ENCODE peak calls at places on chromosomes 16 and 17, in nine cellular contexts. One of them, this sample, is unnamed.

GRCh38 chr16:31149894-31150890 is at the start of gene PRSS36:
- DNase-seq in GM10248: no peak
- DNase-seq in effector CD4-positive, alpha-beta T cell: no peak
- DNase-seq in ELR: no peak
- DNase-seq in ascending aorta: no peak
- DNase-seq in HEK293T: no peak
- DNase-seq in activated T-helper 1 cell treated with Interleukin-2 at 50 U/mL for 16 hours: no peak
- DNase-seq in AG09319: no peak
- DNase-seq in NCI-H1930: no peak
- DNase-seq in this sample: no peak

GRCh38 chr17:77899494-77899893 is 59.0 kb upstream of the TNRC6C start:
- DNase-seq in ascending aorta: no peak
- DNase-seq in effector CD4-positive, alpha-beta T cell: no peak
- DNase-seq in activated T-helper 1 cell treated with Interleukin-2 at 50 U/mL for 16 hours: no peak
- DNase-seq in GM10248: no peak
- DNase-seq in HEK293T: no peak
- DNase-seq in NCI-H1930: no peak
- DNase-seq in AG09319: no peak
- DNase-seq in ELR: no peak
- DNase-seq in this sample: no peak

GRCh38 chr17:71438631-71439146 is 682.1 kb upstream of the SOX9 start:
- DNase-seq in effector CD4-positive, alpha-beta T cell: no peak
- DNase-seq in GM10248: no peak
- DNase-seq in ascending aorta: no peak
- DNase-seq in NCI-H1930: no peak
- DNase-seq in ELR: peak
- DNase-seq in HEK293T: peak
- DNase-seq in AG09319: peak
- DNase-seq in activated T-helper 1 cell treated with Interleukin-2 at 50 U/mL for 16 hours: no peak
- DNase-seq in this sample: no peak

GRCh38 chr16:52545544-52546262 is 1.2 kb downstream of the TOX3 start:
- DNase-seq in ELR: no peak
- DNase-seq in HEK293T: no peak
- DNase-seq in effector CD4-positive, alpha-beta T cell: no peak
- DNase-seq in NCI-H1930: no peak
- DNase-seq in activated T-helper 1 cell treated with Interleukin-2 at 50 U/mL for 16 hours: no peak
- DNase-seq in AG09319: no peak
- DNase-seq in GM10248: peak
- DNase-seq in ascending aorta: no peak
- DNase-seq in this sample: no peak

GRCh38 chr16:27108826-27109665 is 42.3 kb downstream of the C16orf82 start:
- DNase-seq in effector CD4-positive, alpha-beta T cell: no peak
- DNase-seq in NCI-H1930: no peak
- DNase-seq in HEK293T: no peak
- DNase-seq in AG09319: no peak
- DNase-seq in activated T-helper 1 cell treated with Interleukin-2 at 50 U/mL for 16 hours: no peak
- DNase-seq in GM10248: no peak
- DNase-seq in ELR: no peak
- DNase-seq in ascending aorta: no peak
- DNase-seq in this sample: no peak

GRCh38 chr17:40109471-40109824 is 9.1 kb upstream of the NR1D1 start:
- DNase-seq in ELR: no peak
- DNase-seq in activated T-helper 1 cell treated with Interleukin-2 at 50 U/mL for 16 hours: no peak
- DNase-seq in NCI-H1930: no peak
- DNase-seq in AG09319: no peak
- DNase-seq in GM10248: no peak
- DNase-seq in effector CD4-positive, alpha-beta T cell: no peak
- DNase-seq in HEK293T: no peak
- DNase-seq in ascending aorta: no peak
- DNase-seq in this sample: no peak

GRCh38 chr17:80889897-80890550 is 101.6 kb upstream of the CHMP6 start:
- DNase-seq in AG09319: no peak
- DNase-seq in NCI-H1930: no peak
- DNase-seq in HEK293T: no peak
- DNase-seq in GM10248: no peak
- DNase-seq in ELR: no peak
- DNase-seq in ascending aorta: no peak
- DNase-seq in effector CD4-positive, alpha-beta T cell: no peak
- DNase-seq in activated T-helper 1 cell treated with Interleukin-2 at 50 U/mL for 16 hours: no peak
- DNase-seq in this sample: no peak

GRCh38 chr16:11901091-11901490 is 14.7 kb downstream of the GSPT1 start:
- DNase-seq in GM10248: no peak
- DNase-seq in ascending aorta: no peak
- DNase-seq in HEK293T: no peak
- DNase-seq in ELR: no peak
- DNase-seq in effector CD4-positive, alpha-beta T cell: no peak
- DNase-seq in NCI-H1930: no peak
- DNase-seq in AG09319: no peak
- DNase-seq in activated T-helper 1 cell treated with Interleukin-2 at 50 U/mL for 16 hours: no peak
- DNase-seq in this sample: no peak

GRCh38 chr16:35737076-35737475 is 2277.7 kb downstream of the TP53TG3F start:
- DNase-seq in effector CD4-positive, alpha-beta T cell: no peak
- DNase-seq in activated T-helper 1 cell treated with Interleukin-2 at 50 U/mL for 16 hours: no peak
- DNase-seq in ELR: no peak
- DNase-seq in NCI-H1930: no peak
- DNase-seq in GM10248: no peak
- DNase-seq in ascending aorta: no peak
- DNase-seq in HEK293T: no peak
- DNase-seq in AG09319: no peak
- DNase-seq in this sample: no peak